ENCODE peak calls at places on chromosome 5, in nine cellular contexts. One of them, this sample, is unnamed.

GRCh38 chr5:80704221-80704620 is 49.4 kb upstream of the DHFR start:
- DNase-seq in GM23248: no peak
- DNase-seq in activated CD8-positive, alpha-beta memory T cell treated with anti-CD3 and anti-CD28 coated beads for 24 hours: no peak
- DNase-seq in mucosa of gallbladder: no peak
- DNase-seq in HEK293T: no peak
- DNase-seq in NCI-H1930: no peak
- DNase-seq in hippocampal formation: no peak
- DNase-seq in SHP77: no peak
- DNase-seq in ACHN: no peak
- DNase-seq in this sample: no peak

GRCh38 chr5:177473461-177473991 is at the start of gene DBN1:
- DNase-seq in GM23248: peak
- DNase-seq in activated CD8-positive, alpha-beta memory T cell treated with anti-CD3 and anti-CD28 coated beads for 24 hours: no peak
- DNase-seq in mucosa of gallbladder: no peak
- DNase-seq in HEK293T: peak
- DNase-seq in NCI-H1930: peak
- DNase-seq in hippocampal formation: no peak
- DNase-seq in SHP77: no peak
- DNase-seq in ACHN: peak
- DNase-seq in this sample: no peak

GRCh38 chr5:96344678-96345612 is 88.1 kb downstream of the PCSK1 start:
- DNase-seq in GM23248: peak
- DNase-seq in activated CD8-positive, alpha-beta memory T cell treated with anti-CD3 and anti-CD28 coated beads for 24 hours: no peak
- DNase-seq in mucosa of gallbladder: peak
- DNase-seq in HEK293T: peak
- DNase-seq in NCI-H1930: peak
- DNase-seq in hippocampal formation: peak
- DNase-seq in SHP77: peak
- DNase-seq in ACHN: peak
- DNase-seq in this sample: peak

GRCh38 chr5:141402553-141403328 is at the start of gene PCDHGA9:
- DNase-seq in GM23248: peak
- DNase-seq in activated CD8-positive, alpha-beta memory T cell treated with anti-CD3 and anti-CD28 coated beads for 24 hours: no peak
- DNase-seq in mucosa of gallbladder: no peak
- DNase-seq in HEK293T: peak
- DNase-seq in NCI-H1930: no peak
- DNase-seq in hippocampal formation: no peak
- DNase-seq in SHP77: peak
- DNase-seq in ACHN: no peak
- DNase-seq in this sample: peak

GRCh38 chr5:16546712-16547111 is 70.1 kb downstream of the RETREG1 start:
- DNase-seq in GM23248: no peak
- DNase-seq in activated CD8-positive, alpha-beta memory T cell treated with anti-CD3 and anti-CD28 coated beads for 24 hours: no peak
- DNase-seq in mucosa of gallbladder: no peak
- DNase-seq in HEK293T: no peak
- DNase-seq in NCI-H1930: no peak
- DNase-seq in hippocampal formation: peak
- DNase-seq in SHP77: no peak
- DNase-seq in ACHN: no peak
- DNase-seq in this sample: no peak

GRCh38 chr5:147737921-147738320 is 44.6 kb downstream of the JAKMIP2 start:
- DNase-seq in GM23248: no peak
- DNase-seq in activated CD8-positive, alpha-beta memory T cell treated with anti-CD3 and anti-CD28 coated beads for 24 hours: no peak
- DNase-seq in mucosa of gallbladder: no peak
- DNase-seq in HEK293T: no peak
- DNase-seq in NCI-H1930: no peak
- DNase-seq in hippocampal formation: no peak
- DNase-seq in SHP77: peak
- DNase-seq in ACHN: no peak
- DNase-seq in this sample: peak

GRCh38 chr5:164597293-164597900 is 1092.0 kb downstream of the MAT2B start:
- DNase-seq in GM23248: no peak
- DNase-seq in activated CD8-positive, alpha-beta memory T cell treated with anti-CD3 and anti-CD28 coated beads for 24 hours: no peak
- DNase-seq in mucosa of gallbladder: no peak
- DNase-seq in HEK293T: peak
- DNase-seq in NCI-H1930: no peak
- DNase-seq in hippocampal formation: no peak
- DNase-seq in SHP77: no peak
- DNase-seq in ACHN: peak
- DNase-seq in this sample: no peak

GRCh38 chr5:32754251-32754650 is 43.1 kb downstream of the NPR3 start:
- DNase-seq in GM23248: peak
- DNase-seq in activated CD8-positive, alpha-beta memory T cell treated with anti-CD3 and anti-CD28 coated beads for 24 hours: no peak
- DNase-seq in mucosa of gallbladder: no peak
- DNase-seq in HEK293T: peak
- DNase-seq in NCI-H1930: no peak
- DNase-seq in hippocampal formation: no peak
- DNase-seq in SHP77: no peak
- DNase-seq in ACHN: no peak
- DNase-seq in this sample: no peak

GRCh38 chr5:18772475-18772874 is 1138.2 kb downstream of the TAF11L14 start:
- DNase-seq in GM23248: no peak
- DNase-seq in activated CD8-positive, alpha-beta memory T cell treated with anti-CD3 and anti-CD28 coated beads for 24 hours: no peak
- DNase-seq in mucosa of gallbladder: no peak
- DNase-seq in HEK293T: peak
- DNase-seq in NCI-H1930: peak
- DNase-seq in hippocampal formation: no peak
- DNase-seq in SHP77: peak
- DNase-seq in ACHN: peak
- DNase-seq in this sample: peak

GRCh38 chr5:150291388-150292385 is 2.1 kb upstream of the CAMK2A start:
- DNase-seq in GM23248: no peak
- DNase-seq in activated CD8-positive, alpha-beta memory T cell treated with anti-CD3 and anti-CD28 coated beads for 24 hours: no peak
- DNase-seq in mucosa of gallbladder: no peak
- DNase-seq in HEK293T: no peak
- DNase-seq in NCI-H1930: no peak
- DNase-seq in hippocampal formation: no peak
- DNase-seq in SHP77: no peak
- DNase-seq in ACHN: no peak
- DNase-seq in this sample: no peak

GRCh38 chr5:61768692-61769281 is 436.7 kb downstream of the ZSWIM6 start:
- DNase-seq in GM23248: peak
- DNase-seq in activated CD8-positive, alpha-beta memory T cell treated with anti-CD3 and anti-CD28 coated beads for 24 hours: no peak
- DNase-seq in mucosa of gallbladder: no peak
- DNase-seq in HEK293T: peak
- DNase-seq in NCI-H1930: peak
- DNase-seq in hippocampal formation: no peak
- DNase-seq in SHP77: peak
- DNase-seq in ACHN: peak
- DNase-seq in this sample: no peak

GRCh38 chr5:127876384-127876783 is 173.2 kb downstream of the CCDC192 start:
- DNase-seq in GM23248: peak
- DNase-seq in activated CD8-positive, alpha-beta memory T cell treated with anti-CD3 and anti-CD28 coated beads for 24 hours: no peak
- DNase-seq in mucosa of gallbladder: no peak
- DNase-seq in HEK293T: no peak
- DNase-seq in NCI-H1930: no peak
- DNase-seq in hippocampal formation: no peak
- DNase-seq in SHP77: no peak
- DNase-seq in ACHN: peak
- DNase-seq in this sample: no peak

GRCh38 chr5:140340605-140341004 is 5.8 kb downstream of the HBEGF start:
- DNase-seq in GM23248: no peak
- DNase-seq in activated CD8-positive, alpha-beta memory T cell treated with anti-CD3 and anti-CD28 coated beads for 24 hours: no peak
- DNase-seq in mucosa of gallbladder: no peak
- DNase-seq in HEK293T: no peak
- DNase-seq in NCI-H1930: no peak
- DNase-seq in hippocampal formation: no peak
- DNase-seq in SHP77: no peak
- DNase-seq in ACHN: no peak
- DNase-seq in this sample: no peak

GRCh38 chr5:8813180-8813579 is 732.7 kb downstream of the SEMA5A start:
- DNase-seq in GM23248: no peak
- DNase-seq in activated CD8-positive, alpha-beta memory T cell treated with anti-CD3 and anti-CD28 coated beads for 24 hours: no peak
- DNase-seq in mucosa of gallbladder: no peak
- DNase-seq in HEK293T: no peak
- DNase-seq in NCI-H1930: no peak
- DNase-seq in hippocampal formation: no peak
- DNase-seq in SHP77: no peak
- DNase-seq in ACHN: no peak
- DNase-seq in this sample: no peak

GRCh38 chr5:68214472-68215207 is 916 bp upstream of the PIK3R1 start:
- DNase-seq in GM23248: peak
- DNase-seq in activated CD8-positive, alpha-beta memory T cell treated with anti-CD3 and anti-CD28 coated beads for 24 hours: peak
- DNase-seq in mucosa of gallbladder: no peak
- DNase-seq in HEK293T: no peak
- DNase-seq in NCI-H1930: no peak
- DNase-seq in hippocampal formation: peak
- DNase-seq in SHP77: no peak
- DNase-seq in ACHN: peak
- DNase-seq in this sample: peak

GRCh38 chr5:65261499-65261898 is 220.2 kb downstream of the ADAMTS6 start:
- DNase-seq in GM23248: peak
- DNase-seq in activated CD8-positive, alpha-beta memory T cell treated with anti-CD3 and anti-CD28 coated beads for 24 hours: no peak
- DNase-seq in mucosa of gallbladder: no peak
- DNase-seq in HEK293T: no peak
- DNase-seq in NCI-H1930: no peak
- DNase-seq in hippocampal formation: no peak
- DNase-seq in SHP77: no peak
- DNase-seq in ACHN: no peak
- DNase-seq in this sample: no peak

GRCh38 chr5:29002481-29002880 is 1964.1 kb upstream of the CDH9 start:
- DNase-seq in GM23248: no peak
- DNase-seq in activated CD8-positive, alpha-beta memory T cell treated with anti-CD3 and anti-CD28 coated beads for 24 hours: no peak
- DNase-seq in mucosa of gallbladder: no peak
- DNase-seq in HEK293T: no peak
- DNase-seq in NCI-H1930: no peak
- DNase-seq in hippocampal formation: no peak
- DNase-seq in SHP77: no peak
- DNase-seq in ACHN: no peak
- DNase-seq in this sample: no peak

GRCh38 chr5:112635276-112635675 is 102.4 kb upstream of the APC start:
- DNase-seq in GM23248: no peak
- DNase-seq in activated CD8-positive, alpha-beta memory T cell treated with anti-CD3 and anti-CD28 coated beads for 24 hours: no peak
- DNase-seq in mucosa of gallbladder: no peak
- DNase-seq in HEK293T: no peak
- DNase-seq in NCI-H1930: no peak
- DNase-seq in hippocampal formation: no peak
- DNase-seq in SHP77: no peak
- DNase-seq in ACHN: no peak
- DNase-seq in this sample: no peak

GRCh38 chr5:176608937-176609723 is 826 bp downstream of the GPRIN1 start:
- DNase-seq in GM23248: peak
- DNase-seq in activated CD8-positive, alpha-beta memory T cell treated with anti-CD3 and anti-CD28 coated beads for 24 hours: no peak
- DNase-seq in mucosa of gallbladder: no peak
- DNase-seq in HEK293T: no peak
- DNase-seq in NCI-H1930: no peak
- DNase-seq in hippocampal formation: no peak
- DNase-seq in SHP77: no peak
- DNase-seq in ACHN: peak
- DNase-seq in this sample: no peak

GRCh38 chr5:32123058-32123805 is 50.9 kb downstream of the GOLPH3 start:
- DNase-seq in GM23248: no peak
- DNase-seq in activated CD8-positive, alpha-beta memory T cell treated with anti-CD3 and anti-CD28 coated beads for 24 hours: no peak
- DNase-seq in mucosa of gallbladder: no peak
- DNase-seq in HEK293T: no peak
- DNase-seq in NCI-H1930: no peak
- DNase-seq in hippocampal formation: no peak
- DNase-seq in SHP77: no peak
- DNase-seq in ACHN: no peak
- DNase-seq in this sample: no peak

GRCh38 chr5:67732921-67733320 is 482.6 kb upstream of the PIK3R1 start:
- DNase-seq in GM23248: no peak
- DNase-seq in activated CD8-positive, alpha-beta memory T cell treated with anti-CD3 and anti-CD28 coated beads for 24 hours: no peak
- DNase-seq in mucosa of gallbladder: no peak
- DNase-seq in HEK293T: no peak
- DNase-seq in NCI-H1930: no peak
- DNase-seq in hippocampal formation: no peak
- DNase-seq in SHP77: no peak
- DNase-seq in ACHN: no peak
- DNase-seq in this sample: no peak